ENCODE peak calls at places on chromosomes 7 and 10, in ten cellular contexts. A is HepG2, N is mammary epithelial cell, G is HCT116, F is K562, Q is endothelial cell of umbilical vein, V is fibroblast of lung, X is NT2/D1, O is H9, D is GM12878. H is an unnamed sample. For H3K4me1, the result is how much of the 10 kb centered on the place peaks cover.

GRCh38 chr10:51659344-51659743 is 40.1 kb downstream of the CSTF2T start:
- DNase-seq in D (no peak), N (no peak), G (no peak), O (no peak), Q (no peak), V (no peak), X (no peak), F (no peak), A (no peak), H (no peak)

GRCh38 chr10:58637372-58637771 is 124.7 kb downstream of the BICC1 start:
- DNase-seq in O (no peak), N (peak), A (peak), Q (no peak), D (no peak), X (no peak), V (peak), G (no peak), F (no peak), H (peak)

GRCh38 chr7:151552352-151553028 is 32.8 kb upstream of the RHEB start:
- DNase-seq in F (no peak), A (no peak), N (peak), V (no peak), X (no peak), Q (no peak), D (no peak), O (no peak), G (no peak), H (no peak)

GRCh38 chr7:150335101-150335773 is 6.2 kb downstream of the RARRES2 start:
- DNase-seq in N (no peak), O (peak), F (no peak), V (peak), X (peak), A (no peak), G (no peak), D (no peak), Q (no peak), H (peak)

GRCh38 chr7:136923111-136923510 is 54.7 kb downstream of the CHRM2 start:
- DNase-seq in N (peak), D (no peak), F (no peak), Q (no peak), A (no peak), G (no peak), X (no peak), V (peak), O (no peak), H (peak)

GRCh38 chr10:61000769-61001730 is 57.1 kb upstream of the RHOBTB1 start:
- DNase-seq in Q (peak), O (peak), V (peak), F (peak), N (peak), A (peak), D (no peak), X (peak), G (no peak), H (peak)

GRCh38 chr7:142854505-142855400 is at the start of gene EPHB6:
- DNase-seq in O (peak), N (peak), A (no peak), D (no peak), Q (no peak), G (no peak), V (peak), X (peak), F (peak), H (peak)

GRCh38 chr7:70693300-70693689 is 438.6 kb upstream of the GALNT17 start:
- DNase-seq in N (no peak), G (no peak), V (peak), O (no peak), F (no peak), A (no peak), X (no peak), D (no peak), Q (no peak), H (no peak)

GRCh38 chr7:112422842-112423496 is 27.3 kb upstream of the IFRD1 start:
- DNase-seq in G (peak), Q (peak), A (peak), V (peak), O (peak), X (peak), D (no peak), F (peak), N (peak), H (peak)

GRCh38 chr10:70458329-70459060 is 17.0 kb upstream of the NODAL start:
- DNase-seq in N (peak), F (peak), D (no peak), Q (peak), G (no peak), V (peak), X (no peak), O (peak), A (no peak), H (peak)

GRCh38 chr7:21916629-21917028 is 29.1 kb downstream of the CDCA7L start:
- DNase-seq in Q (no peak), N (peak), V (no peak), A (no peak), F (no peak), X (no peak), D (no peak), G (no peak), O (no peak), H (no peak)

GRCh38 chr10:54758791-54759190 is 42.2 kb downstream of the PCDH15 start:
- DNase-seq in D (no peak), G (no peak), Q (peak), O (no peak), N (no peak), V (peak), A (no peak), X (no peak), F (no peak), H (no peak)

GRCh38 chr7:140079121-140079536 is 16.4 kb upstream of the PARP12 start:
- DNase-seq in D (no peak), G (no peak), Q (peak), V (peak), F (peak), X (peak), N (peak), A (peak), O (peak), H (no peak)

GRCh38 chr10:97319671-97320479 is 804 bp downstream of the FRAT1 start:
- DNase-seq in X (no peak), G (no peak), Q (peak), A (peak), F (no peak), O (peak), V (no peak), D (no peak), N (peak), H (peak)

GRCh38 chr7:139842414-139843210 is 13.5 kb downstream of the TBXAS1 start:
- DNase-seq in A (no peak), X (no peak), Q (peak), N (no peak), D (no peak), O (no peak), G (no peak), F (no peak), V (no peak), H (no peak)

DNA sequence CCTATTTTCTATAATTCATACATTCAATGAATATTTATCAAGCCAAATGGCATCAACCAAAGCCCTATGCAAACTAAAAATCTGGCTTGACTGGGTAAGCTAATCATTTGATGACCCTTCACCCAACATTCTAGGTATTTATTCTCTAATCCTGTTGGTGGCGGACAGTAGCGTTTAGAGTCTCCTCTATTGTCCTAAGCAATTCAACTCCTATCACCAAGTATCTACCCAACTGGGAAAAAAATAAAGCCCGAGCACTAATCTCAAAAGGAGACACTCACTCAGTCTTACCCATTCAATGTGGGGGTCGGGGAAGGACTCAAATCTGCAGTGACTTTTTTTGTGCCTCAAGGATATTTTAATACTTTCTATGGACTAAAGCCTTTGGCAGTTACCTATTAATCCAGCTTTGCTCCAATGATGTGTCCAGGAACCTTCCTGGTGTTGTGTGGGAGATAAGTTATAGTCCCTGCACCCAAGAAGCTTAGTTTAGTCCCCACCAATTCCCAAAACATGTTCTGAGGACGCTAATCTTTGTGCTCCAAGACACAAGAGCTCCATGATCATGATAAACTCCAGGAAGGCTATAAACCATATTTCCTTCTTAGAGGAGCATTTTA is 30.6 kb downstream of the DNMBP start:
- DNase-seq in A (no peak), N (no peak), D (no peak), O (no peak), V (no peak), F (no peak), G (no peak), X (no peak), Q (no peak), H (no peak)
- H3K9ac ChIP-seq in A (no peak), N (no peak), D (no peak), O (no peak), V (no peak), F (no peak), G (no peak), X (no peak), Q (no peak), H (no peak)

GRCh38 chr7:44602576-44602910 is 3.9 kb upstream of the OGDH start:
- DNase-seq in X (no peak), Q (no peak), F (no peak), D (no peak), V (no peak), G (no peak), O (no peak), A (no peak), N (no peak), H (no peak)
- H3K4me1 ChIP-seq in X (under half), Q (under half), F (under half), D (under half), V (under half), G (under half), O (under half), A (under half), N (under half), H (under half)

DNA sequence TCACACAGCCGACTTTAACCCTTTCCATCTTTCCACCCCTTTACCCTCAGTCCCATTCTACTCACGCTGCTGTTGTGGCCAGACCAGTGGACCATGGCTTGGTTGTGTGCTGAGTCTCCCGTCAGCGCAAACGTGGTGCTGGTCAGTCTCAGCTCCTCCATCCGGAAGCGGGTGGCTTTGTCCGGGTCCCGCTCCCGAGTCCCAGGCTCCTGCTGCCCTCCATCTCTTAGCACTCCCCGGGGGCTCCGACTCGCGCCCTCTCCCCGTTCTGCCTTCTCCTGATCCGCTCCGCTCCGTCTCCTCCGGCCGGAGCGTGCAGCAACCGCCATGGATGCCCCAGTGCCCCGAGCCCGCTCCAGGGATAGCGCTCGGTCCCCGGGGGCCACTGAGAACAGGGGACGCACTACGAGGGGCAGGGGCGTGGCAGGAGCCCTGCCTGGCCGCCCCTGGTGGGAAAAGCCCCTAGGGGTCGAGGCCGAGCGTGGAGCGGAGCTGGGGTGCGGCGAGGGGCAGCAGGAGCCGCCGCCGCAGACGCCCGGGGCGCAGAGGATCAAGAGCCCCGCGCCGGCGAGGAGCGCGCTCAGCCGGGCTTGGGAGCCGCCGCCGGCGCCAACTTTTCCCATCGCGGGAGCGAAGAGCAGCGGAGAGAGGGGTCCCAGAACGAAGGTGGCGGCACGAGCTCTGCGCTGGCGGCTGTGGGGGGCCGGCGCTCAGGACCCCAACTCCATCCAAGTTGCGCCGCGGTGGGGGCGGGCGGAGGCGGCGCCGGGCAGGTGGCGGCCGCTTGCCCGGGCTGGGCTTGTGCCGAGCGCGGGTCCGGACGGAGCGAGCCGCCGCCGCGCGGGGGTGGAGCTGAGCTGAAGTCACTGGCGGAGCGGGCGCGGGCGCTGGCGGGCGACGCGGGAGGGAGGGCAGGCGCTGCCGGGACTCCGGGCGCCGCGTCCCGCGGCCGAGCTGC is at the start of gene SORCS1:
- DNase-seq in X (no peak), G (no peak), D (no peak), F (peak), N (no peak), Q (no peak), O (peak), A (no peak), V (peak), H (peak)
- H3K9ac ChIP-seq in X (peak), G (no peak), D (no peak), F (no peak), N (no peak), Q (no peak), O (no peak), A (no peak), V (no peak), H (no peak)

DNA sequence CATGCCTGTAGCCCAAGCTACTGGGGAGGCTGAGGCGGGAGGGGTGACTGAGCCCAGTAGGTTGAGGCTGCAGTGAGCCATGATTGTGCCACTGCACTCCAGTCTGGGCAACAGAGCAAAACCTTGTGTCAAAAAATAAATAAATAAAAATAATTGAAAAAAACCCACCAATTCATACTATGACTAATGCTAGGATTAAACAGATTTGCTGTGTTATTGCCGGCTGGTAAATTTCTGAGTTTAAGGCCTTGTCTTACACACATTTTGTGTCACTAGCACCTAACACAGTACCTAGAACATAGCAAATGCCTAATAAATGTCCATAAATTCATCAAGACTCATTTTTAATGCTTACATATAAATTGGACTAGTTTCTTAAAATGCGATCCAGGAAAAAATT is 8.7 kb downstream of the ESYT2 start:
- DNase-seq in V (peak), D (no peak), N (no peak), O (no peak), Q (no peak), F (no peak), X (no peak), A (no peak), G (no peak), H (peak)
- H3K4me1 ChIP-seq in V (under half), D (under half), N (half or more), O (under half), Q (half or more), F (under half), X (under half), A (half or more), G (half or more), H (half or more)

GRCh38 chr10:77799352-77799751 is 127.2 kb downstream of the DLG5 start:
- DNase-seq in V (peak), N (no peak), D (no peak), F (no peak), Q (no peak), O (no peak), X (no peak), G (no peak), A (no peak), H (no peak)

GRCh38 chr10:77804371-77804770 is 122.2 kb downstream of the DLG5 start:
- DNase-seq in D (no peak), N (no peak), O (no peak), V (no peak), X (no peak), A (no peak), F (no peak), Q (no peak), G (no peak), H (no peak)

GRCh38 chr10:77800738-77801266 is 125.8 kb downstream of the DLG5 start:
- DNase-seq in F (no peak), V (peak), D (no peak), O (no peak), A (no peak), X (no peak), N (no peak), Q (no peak), G (no peak), H (no peak)

GRCh38 chr10:77800320-77800719 is 126.2 kb downstream of the DLG5 start:
- DNase-seq in A (no peak), G (no peak), X (no peak), D (no peak), Q (no peak), F (no peak), N (no peak), O (no peak), V (no peak), H (no peak)

GRCh38 chr10:77801474-77802238 is 124.9 kb downstream of the DLG5 start:
- DNase-seq in D (peak), G (no peak), Q (no peak), O (no peak), V (peak), X (no peak), N (peak), F (no peak), A (no peak), H (peak)
- H3K9ac ChIP-seq in D (no peak), G (no peak), Q (no peak), O (no peak), V (no peak), X (no peak), N (no peak), F (no peak), A (no peak), H (no peak)

DNA sequence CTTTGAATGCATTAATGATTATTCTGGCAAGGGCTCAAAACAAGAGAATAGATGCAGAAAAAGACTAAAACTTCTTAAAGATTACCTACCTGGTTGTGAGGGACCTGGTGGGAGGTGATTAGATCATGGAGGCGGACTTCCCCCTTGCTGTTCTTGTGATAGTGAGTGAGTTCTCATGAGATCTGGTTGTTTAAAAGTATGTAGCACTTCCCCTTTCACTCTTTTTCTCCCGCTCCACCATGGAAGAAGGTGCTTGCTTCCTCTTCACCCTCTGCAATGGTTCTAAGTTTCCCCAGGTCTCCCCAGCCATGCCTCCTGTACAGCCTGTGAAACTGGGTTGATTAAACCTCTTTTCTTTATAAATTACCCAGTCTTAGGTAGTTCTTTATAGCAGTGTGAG is 226.6 kb downstream of the ARHGAP12 start:
- DNase-seq in G (no peak), X (no peak), N (no peak), Q (no peak), D (no peak), O (no peak), F (no peak), V (no peak), A (no peak), H (no peak)
- H3K4me1 ChIP-seq in G (under half), X (under half), N (under half), Q (half or more), D (under half), O (under half), F (under half), V (under half), A (under half), H (under half)

GRCh38 chr10:35758086-35758485 is 116.0 kb upstream of the FZD8 start:
- DNase-seq in X (no peak), A (no peak), Q (no peak), F (no peak), D (no peak), G (no peak), V (no peak), O (no peak), N (no peak), H (no peak)
- H3K9ac ChIP-seq in X (no peak), A (no peak), Q (no peak), F (no peak), D (no peak), G (no peak), V (no peak), O (no peak), N (no peak), H (no peak)

H was measured in adipocyte.